ENCODE peak calls at places on chromosomes 11 and 22, in four cellular contexts. B is HepG2, Y is K562, K is GM12878. T is an unnamed sample.

GRCh38 chr11:124875943-124876817 is 10.9 kb downstream of the ROBO3 start:
- DNase-seq in B (peak; percentile 54), Y (peak; percentile 85), K (peak; percentile 5), T (peak; percentile 96)

GRCh38 chr11:116229581-116229980 is 543.2 kb downstream of the BUD13 start:
- DNase-seq in B (no peak), Y (no peak), K (no peak), T (no peak)

GRCh38 chr11:15180212-15180814 is 65.6 kb downstream of the INSC start:
- DNase-seq in B (no peak), Y (no peak), K (no peak), T (no peak)

GRCh38 chr22:20128902-20129746 is 2.5 kb upstream of the ZDHHC8 start:
- DNase-seq in B (peak; percentile 49), Y (peak; percentile 92), K (no peak), T (no peak)

GRCh38 chr11:92199991-92200390 is 24.6 kb upstream of the FAT3 start:
- DNase-seq in B (no peak), Y (no peak), K (no peak), T (no peak)

GRCh38 chr11:114775849-114776621 is 97.7 kb downstream of the NXPE2 start:
- DNase-seq in B (no peak), Y (peak; percentile 14), K (no peak), T (peak; percentile 57)

GRCh38 chr11:65410936-65411680 is 11.5 kb upstream of the NEAT1 start:
- DNase-seq in B (no peak), Y (no peak), K (no peak), T (no peak)

GRCh38 chr11:35223429-35223828 is 84.5 kb downstream of the CD44 start:
- DNase-seq in B (no peak), Y (no peak), K (no peak), T (peak; percentile 81)

GRCh38 chr11:69301491-69302401 is 7.8 kb downstream of the MYEOV start:
- DNase-seq in B (peak; percentile 60), Y (peak; percentile 69), K (no peak), T (peak; percentile 63)

GRCh38 chr11:45102361-45102809 is 44.1 kb upstream of the PRDM11 start:
- DNase-seq in B (no peak), Y (no peak), K (no peak), T (no peak)
- TF ChIP-seq GABPA in B (no peak), Y (no peak), K (no peak), T (no peak)

GRCh38 chr22:26937213-26937612 is 279.8 kb downstream of the MIAT start:
- DNase-seq in B (no peak), Y (no peak), K (no peak), T (no peak)
- TF ChIP-seq CTCF in B (no peak), Y (peak; percentile 26), K (no peak), T (no peak)

GRCh38 chr11:93573184-93573583 is 30.0 kb upstream of the SMCO4 start:
- DNase-seq in B (no peak), Y (no peak), K (no peak), T (no peak)

GRCh38 chr11:93579187-93579773 is 36.1 kb upstream of the SMCO4 start:
- DNase-seq in B (no peak), Y (no peak), K (no peak), T (no peak)

GRCh38 chr11:93574821-93575220 is 31.6 kb upstream of the SMCO4 start:
- DNase-seq in B (no peak), Y (no peak), K (no peak), T (no peak)

GRCh38 chr11:93572621-93573020 is 29.4 kb upstream of the SMCO4 start:
- DNase-seq in B (no peak), Y (no peak), K (no peak), T (no peak)

GRCh38 chr11:93577291-93577690 is 34.1 kb upstream of the SMCO4 start:
- DNase-seq in B (no peak), Y (no peak), K (no peak), T (no peak)
- TF ChIP-seq FOXM1 in B (no peak), Y (no peak), K (no peak), T (no peak)

DNA sequence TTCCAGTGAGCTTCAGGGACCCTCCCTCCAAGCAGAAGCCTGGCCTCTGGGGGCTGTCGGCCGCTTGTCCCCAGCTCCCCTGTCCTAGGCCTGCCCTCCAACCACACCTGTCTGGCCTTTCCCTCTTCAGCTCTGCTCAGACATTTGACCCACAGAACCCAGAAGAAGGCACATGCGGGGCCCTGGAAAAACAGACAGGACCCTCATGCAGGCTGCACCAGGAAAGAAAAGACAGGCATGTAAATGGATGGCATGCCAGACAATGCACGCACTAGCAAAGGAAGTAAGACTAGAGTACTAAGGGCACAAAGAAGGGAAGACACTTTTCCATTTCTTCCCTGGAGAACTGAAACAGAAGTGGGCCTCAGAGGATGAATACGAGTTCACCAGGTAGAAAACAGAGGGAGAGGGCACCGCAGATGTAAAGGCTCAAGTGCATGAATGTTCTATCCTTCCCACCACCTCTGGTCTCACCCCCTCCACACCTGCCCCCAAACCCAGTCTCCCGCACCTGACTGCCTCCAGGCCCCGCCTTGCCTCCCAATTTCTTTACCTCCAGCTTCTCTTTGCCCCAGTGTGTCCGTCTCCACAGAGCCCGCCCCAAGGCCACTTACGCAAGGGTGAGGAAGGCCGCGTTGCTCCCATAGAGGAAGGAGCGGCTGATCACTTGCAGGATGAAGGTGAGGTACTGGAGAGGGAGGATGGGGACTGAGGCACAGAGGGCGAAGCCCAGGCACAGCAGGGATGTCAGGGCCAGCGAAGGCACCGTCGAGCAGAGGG is 17.4 kb downstream of the SLC43A3 start:
- DNase-seq in B (no peak), Y (no peak), K (no peak), T (no peak)
- TF ChIP-seq GABPA in B (no peak), Y (no peak), K (no peak), T (no peak)

DNA sequence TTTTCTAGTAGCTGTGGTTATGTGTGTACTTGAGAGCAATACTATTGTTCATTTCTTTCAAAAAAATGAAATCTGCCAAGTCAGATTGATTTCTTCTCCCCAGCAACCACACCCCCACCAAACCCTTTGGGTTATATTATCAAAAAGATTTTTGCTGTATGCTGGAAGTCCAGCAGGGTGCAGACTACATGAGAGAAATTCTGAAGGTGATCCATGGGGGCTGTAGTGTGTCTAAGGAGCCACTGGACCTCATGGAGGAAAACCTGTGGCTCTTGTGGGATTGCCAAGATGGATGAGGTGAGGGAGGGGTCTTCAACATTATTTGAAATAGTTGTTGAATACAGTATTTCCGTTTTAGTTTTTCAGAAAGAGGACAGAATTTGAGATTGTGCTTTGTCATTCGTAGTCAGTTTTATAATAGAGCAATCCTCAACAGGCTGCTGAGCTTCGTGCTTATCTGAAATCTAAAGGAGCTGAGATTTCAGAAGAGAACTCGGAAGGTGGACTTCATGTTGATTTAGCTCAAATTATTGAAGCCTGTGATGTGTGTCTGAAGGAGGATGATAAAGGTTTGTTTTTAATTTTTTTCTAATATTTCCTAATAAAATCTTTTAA is 3.1 kb downstream of the EIF3M start:
- DNase-seq in B (peak; percentile 46), Y (peak; percentile 60), K (no peak), T (peak; percentile 41)
- TF ChIP-seq CTCF in B (peak; percentile 34), Y (peak; percentile 51), K (peak; percentile 43), T (peak; percentile 52)

GRCh38 chr11:107704432-107704831 is 7.4 kb downstream of the SLN start:
- DNase-seq in B (no peak), Y (no peak), K (no peak), T (no peak)
- TF ChIP-seq FOXM1 in B (no peak), Y (no peak), K (no peak), T (no peak)

GRCh38 chr11:126637800-126638175 is 282.3 kb downstream of the ST3GAL4 start:
- DNase-seq in B (no peak), Y (no peak), K (no peak), T (no peak)
- TF ChIP-seq GABPA in B (no peak), Y (no peak), K (no peak), T (no peak)

DNA sequence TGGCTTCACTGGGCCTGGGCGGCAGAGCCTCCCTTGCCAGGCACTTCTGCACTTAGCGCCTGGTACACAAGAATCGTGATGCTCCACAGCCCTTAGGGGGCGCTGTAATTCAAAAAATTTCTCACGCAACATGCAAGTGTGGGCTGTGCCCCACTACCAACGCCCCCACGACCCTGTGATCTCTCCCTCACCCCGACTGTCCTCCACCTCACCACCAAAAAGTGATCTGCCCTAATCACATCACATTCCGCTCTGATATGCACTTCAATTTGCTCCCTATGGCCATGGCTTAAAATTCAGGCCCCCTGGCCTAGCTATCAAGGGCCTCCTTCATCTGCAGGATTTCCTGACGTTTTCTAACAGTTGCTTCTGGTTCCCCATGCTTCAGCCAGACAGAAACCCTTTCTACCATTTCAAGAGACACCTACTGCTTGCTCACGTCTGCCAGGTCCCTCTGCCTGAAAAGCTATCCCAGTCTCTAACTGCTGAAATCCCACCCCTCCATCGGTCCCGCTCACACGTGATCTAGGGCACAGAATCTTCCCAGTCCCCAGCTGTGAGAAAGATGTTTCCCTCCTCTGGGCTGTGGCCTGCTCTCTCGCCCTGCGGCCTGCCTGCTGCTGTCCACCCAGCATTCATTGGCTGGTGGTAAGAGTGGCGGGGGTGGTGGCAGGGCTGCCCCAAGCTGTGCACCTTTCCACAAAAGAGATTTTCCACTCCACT is 27.9 kb upstream of the LRRC32 start:
- DNase-seq in B (no peak), Y (peak; percentile 82), K (no peak), T (no peak)
- TF ChIP-seq CTCF in B (peak; percentile 45), Y (peak; percentile 82), K (peak; percentile 35), T (peak; percentile 52)

DNA sequence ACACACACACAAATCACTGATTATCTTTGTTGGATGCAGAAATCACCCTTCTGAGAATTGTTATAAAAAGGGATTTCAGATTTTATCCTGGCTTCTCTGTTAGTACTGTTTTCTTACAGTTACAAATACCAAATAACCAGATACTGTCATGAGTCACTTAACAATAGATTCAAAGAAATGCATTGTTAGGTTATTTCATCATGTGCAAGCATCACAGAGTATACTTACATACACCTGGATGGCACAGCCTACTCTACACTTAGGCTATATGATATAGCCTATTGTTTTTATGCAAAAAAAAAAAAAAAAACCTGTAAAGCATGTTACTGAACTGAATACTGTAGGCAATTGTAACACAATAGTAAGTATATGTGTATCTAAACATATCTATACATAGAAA is 319.2 kb upstream of the ARHGAP42 start:
- DNase-seq in B (no peak), Y (no peak), K (no peak), T (no peak)
- TF ChIP-seq FOXM1 in B (no peak), Y (no peak), K (no peak), T (no peak)